ENCODE peak calls at places on chromosomes 7 and 10, in six cellular contexts. N, S, V, P, R and B are unnamed samples. For H3K9me3, the result is how much of the 10 kb centered on the place peaks cover.

GRCh38 chr10:71059059-71059818 is 153.1 kb upstream of the UNC5B start:
- DNase-seq in V (no peak), S (no peak), N (no peak), P (no peak), R (no peak), B (no peak)

GRCh38 chr7:84176716-84177115 is 17.9 kb downstream of the SEMA3A start:
- DNase-seq in R (no peak), S (no peak), P (no peak), N (no peak), V (no peak), B (no peak)

GRCh38 chr7:55878701-55879100 is 8.6 kb upstream of the ZNF713 start:
- DNase-seq in R (no peak), P (no peak), N (no peak), S (no peak), V (no peak), B (no peak)

GRCh38 chr7:155533827-155534690 is 12.3 kb downstream of the CNPY1 start:
- DNase-seq in V (peak), P (no peak), R (no peak), N (no peak), S (no peak), B (no peak)

GRCh38 chr10:76675561-76675950 is 962.1 kb downstream of the KCNMA1 start:
- DNase-seq in S (no peak), N (no peak), V (no peak), R (no peak), P (no peak), B (no peak)

GRCh38 chr10:101441539-101442455 is 87.8 kb downstream of the BTRC start:
- DNase-seq in R (no peak), P (no peak), N (no peak), S (peak), V (peak), B (no peak)

GRCh38 chr7:152338553-152338952 is 97.2 kb downstream of the KMT2C start:
- DNase-seq in V (no peak), N (no peak), P (no peak), S (no peak), R (no peak), B (no peak)

GRCh38 chr10:121325490-121326231 is 272.6 kb downstream of the FGFR2 start:
- DNase-seq in N (no peak), R (no peak), P (no peak), S (no peak), V (no peak), B (no peak)

GRCh38 chr7:5557920-5558401 is 134.3 kb upstream of the TNRC18 start:
- DNase-seq in R (peak), V (no peak), N (peak), P (peak), S (peak), B (peak)

GRCh38 chr10:54081950-54082349 is 719.1 kb downstream of the PCDH15 start:
- DNase-seq in S (no peak), P (no peak), R (no peak), N (no peak), V (no peak), B (no peak)

GRCh38 chr10:118531105-118531851 is 64.2 kb downstream of the PRLHR start:
- DNase-seq in S (no peak), P (no peak), N (no peak), R (no peak), V (no peak), B (no peak)

GRCh38 chr7:99837649-99838361 is 10.0 kb downstream of the CYP3A43 start:
- DNase-seq in N (no peak), S (no peak), V (no peak), R (no peak), P (no peak), B (no peak)

GRCh38 chr7:50092579-50093411 is at the start of gene ZPBP:
- DNase-seq in V (peak), N (no peak), R (peak), S (peak), P (peak), B (peak)

GRCh38 chr10:48745662-48746245 is 61.1 kb downstream of the WDFY4 start:
- DNase-seq in P (no peak), R (no peak), N (no peak), S (no peak), V (peak), B (peak)

GRCh38 chr7:132437730-132438129 is 138.5 kb downstream of the PLXNA4 start:
- DNase-seq in R (no peak), P (no peak), V (no peak), N (no peak), S (no peak), B (no peak)

GRCh38 chr10:58393317-58393716 is 8.1 kb downstream of the TFAM start:
- DNase-seq in N (no peak), P (no peak), R (no peak), S (no peak), V (no peak), B (no peak)

GRCh38 chr7:152866125-152866524 is 106.6 kb downstream of the ACTR3B start:
- DNase-seq in N (no peak), P (no peak), S (no peak), R (no peak), V (no peak), B (no peak)

GRCh38 chr7:126959649-126960048 is 293.1 kb downstream of the GRM8 start:
- DNase-seq in S (no peak), P (no peak), V (no peak), N (no peak), R (no peak), B (no peak)

GRCh38 chr7:129376076-129376777 is 58.0 kb upstream of the STRIP2 start:
- DNase-seq in S (no peak), N (peak), P (no peak), V (peak), R (peak), B (no peak)

GRCh38 chr7:158657189-158657746 is 47.3 kb downstream of the NCAPG2 start:
- DNase-seq in S (no peak), N (no peak), P (no peak), R (peak), V (no peak), B (no peak)

GRCh38 chr7:18345641-18346234 is 149.8 kb upstream of the HDAC9 start:
- DNase-seq in R (peak), P (no peak), N (peak), S (no peak), V (peak), B (no peak)

GRCh38 chr10:109961181-109962001 is 38.1 kb upstream of the XPNPEP1 start:
- DNase-seq in P (no peak), R (no peak), V (no peak), N (no peak), S (no peak), B (no peak)

GRCh38 chr10:68423522-68423921 is 16.4 kb upstream of the RUFY2 start:
- DNase-seq in P (no peak), N (no peak), R (no peak), V (no peak), S (no peak), B (no peak)

GRCh38 chr10:124697837-124698559 is 46.2 kb downstream of the FAM53B start:
- DNase-seq in S (no peak), R (no peak), N (no peak), P (no peak), V (no peak), B (no peak)

GRCh38 chr10:120011359-120012132 is 119.0 kb downstream of the SEC23IP start:
- DNase-seq in N (no peak), P (no peak), S (no peak), R (no peak), V (no peak), B (no peak)

DNA sequence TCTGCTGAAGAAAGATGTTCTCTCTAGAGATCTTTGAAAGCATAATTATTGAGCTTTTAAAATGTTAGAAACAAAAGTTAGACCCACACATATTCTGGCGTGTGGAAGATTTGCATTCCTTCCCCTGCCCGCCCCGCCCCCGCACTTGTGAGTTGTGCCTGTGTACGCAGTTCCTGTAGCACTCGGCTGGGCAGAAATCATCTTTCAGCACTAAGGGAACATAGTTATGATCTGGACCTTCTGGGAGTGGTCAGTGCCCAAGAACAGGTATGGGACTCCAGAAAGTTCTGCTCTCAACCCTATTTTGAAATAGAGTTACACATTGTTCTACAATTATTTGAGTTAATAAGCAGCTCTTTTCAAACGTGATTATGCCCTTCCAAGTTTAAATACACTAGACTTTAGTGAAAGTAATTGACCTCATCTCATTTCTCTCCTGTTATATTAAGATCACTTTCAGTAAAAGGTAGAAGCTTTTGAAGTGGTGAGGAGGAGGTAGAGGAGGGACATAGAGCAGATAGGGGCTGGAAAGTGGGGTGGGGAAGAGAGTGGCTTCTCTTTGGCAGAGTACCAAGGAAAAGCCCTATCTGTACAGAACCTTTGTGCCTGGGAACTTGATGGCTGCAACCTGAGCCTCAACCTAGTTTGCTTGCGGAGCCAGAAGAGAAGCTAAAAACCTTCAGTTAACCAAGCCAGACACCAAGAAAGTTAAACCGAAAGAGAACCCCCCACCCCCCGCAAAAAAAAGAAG is 5.7 kb downstream of the BLVRA start:
- DNase-seq in P (no peak), N (peak), V (peak), R (peak), S (peak), B (no peak)
- TF ChIP-seq POLR2A in P (no peak), N (no peak), V (no peak), R (no peak), S (no peak), B (no peak)

DNA sequence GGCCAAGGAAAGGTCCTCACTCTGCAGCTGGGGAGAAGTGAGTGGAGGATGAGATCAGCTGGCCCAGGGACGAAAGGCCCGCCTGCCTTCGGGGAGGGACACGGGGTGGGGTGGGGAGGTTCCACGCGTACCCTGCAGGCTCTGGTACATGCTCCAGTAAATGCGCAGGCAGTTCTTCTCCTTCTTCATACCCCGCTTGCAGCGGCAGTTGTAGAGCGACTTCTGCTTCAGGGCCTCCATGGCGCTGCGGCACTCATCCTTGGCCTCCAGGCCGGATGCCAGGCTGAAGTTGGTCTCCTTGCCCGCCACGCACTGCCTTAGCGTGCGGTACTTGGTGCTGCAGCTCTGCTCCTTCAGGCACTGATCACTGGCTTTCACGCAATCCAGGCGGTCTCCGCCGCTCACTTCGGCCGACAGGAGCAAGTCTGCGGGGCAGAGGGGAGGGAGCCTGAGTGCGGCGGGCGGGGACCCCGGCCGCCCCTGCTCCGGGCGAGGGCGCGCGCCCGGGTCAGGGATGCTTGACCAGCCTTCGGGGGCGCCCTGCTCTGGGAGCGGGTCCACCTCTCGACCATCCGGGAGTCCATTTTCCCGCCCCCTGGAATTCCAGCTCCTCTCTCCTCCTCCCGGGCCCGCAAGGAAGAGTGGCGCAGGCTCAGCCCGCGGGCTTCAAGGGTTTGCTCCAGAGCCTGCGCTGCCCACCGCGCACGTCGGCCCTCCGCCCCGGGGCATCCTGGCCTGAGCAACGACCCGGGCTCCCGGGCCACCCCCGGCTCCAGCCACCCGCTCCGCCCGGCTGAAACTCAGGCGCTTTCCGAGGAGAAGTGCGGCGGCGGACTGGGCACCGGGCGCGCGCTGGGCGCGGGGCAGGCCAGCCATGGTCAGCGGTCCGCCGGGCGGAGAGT is 2.1 kb downstream of the GFRA1 start:
- DNase-seq in P (no peak), S (no peak), N (no peak), V (no peak), R (peak), B (peak)
- H3K4me3 ChIP-seq in P (peak), S (peak), N (peak), V (no peak), R (no peak), B (peak)

GRCh38 chr7:139582130-139582650 is 58.7 kb downstream of the CLEC2L start:
- DNase-seq in R (no peak), V (no peak), S (no peak), P (no peak), N (peak), B (no peak)
- H3K9me3 ChIP-seq in R (under half), V (under half), S (under half), P (under half), N (under half), B (under half)

GRCh38 chr10:73095479-73096021 is 1.1 kb downstream of the P4HA1 start:
- DNase-seq in N (peak), P (no peak), V (peak), R (peak), S (peak), B (no peak)
- TF ChIP-seq POLR2A in N (no peak), P (no peak), V (no peak), R (no peak), S (no peak), B (no peak)

DNA sequence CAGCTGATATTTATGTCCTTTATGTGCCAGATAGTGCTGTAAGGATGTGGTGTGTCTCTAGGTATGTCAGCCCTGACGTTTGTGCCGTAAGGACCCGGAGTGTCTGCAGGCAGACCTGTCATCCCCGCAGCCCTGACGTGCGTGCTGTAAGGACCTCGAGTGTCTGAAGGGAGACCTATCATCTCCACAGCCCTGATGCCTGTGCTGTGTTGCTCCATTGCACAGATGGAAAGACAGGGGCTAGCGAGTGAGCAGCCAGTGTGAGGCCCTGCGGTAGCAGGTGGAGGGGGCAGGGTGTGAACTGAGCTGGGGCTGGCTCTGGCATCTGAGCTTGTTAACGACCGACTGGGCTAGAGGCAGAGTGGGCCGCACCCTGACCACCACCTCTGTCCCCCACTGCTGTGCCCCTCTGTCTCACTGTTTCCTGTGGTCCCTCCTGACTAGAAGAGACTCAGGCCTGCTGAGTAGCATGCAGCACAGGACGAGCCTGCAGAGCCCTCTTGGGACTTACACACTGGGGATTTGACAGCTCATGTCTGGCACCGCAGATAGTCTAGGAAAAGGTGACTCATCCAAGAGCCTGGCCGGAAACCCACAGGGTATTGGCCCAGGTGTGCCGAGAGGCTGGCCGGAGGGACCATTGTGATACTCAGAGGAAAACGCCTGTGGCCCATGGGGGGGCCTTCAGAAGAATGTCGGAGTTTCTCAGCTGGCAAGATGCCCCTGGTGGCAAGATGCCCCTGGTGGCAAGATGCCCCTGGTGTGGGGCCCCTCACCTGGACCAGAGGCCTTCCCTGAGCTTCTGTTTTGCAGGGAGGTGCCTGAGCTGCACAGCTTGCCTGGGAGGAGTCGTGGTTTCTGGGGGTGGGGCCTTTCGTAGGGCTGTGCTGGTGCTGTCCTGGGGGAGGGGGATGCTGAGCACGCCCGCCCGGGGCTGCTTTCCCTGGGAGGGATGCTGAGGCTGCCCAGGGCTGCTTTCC is 34.3 kb downstream of the INPP5A start:
- DNase-seq in P (peak), V (peak), R (peak), N (peak), S (no peak), B (peak)
- H3K4me3 ChIP-seq in P (no peak), V (no peak), R (no peak), N (no peak), S (no peak), B (no peak)

GRCh38 chr7:125061-125471 is 67.3 kb upstream of the FAM20C start:
- DNase-seq in S (no peak), P (no peak), R (no peak), V (no peak), N (no peak), B (no peak)
- H3K9me3 ChIP-seq in S (under half), P (under half), R (under half), V (under half), N (under half), B (under half)

DNA sequence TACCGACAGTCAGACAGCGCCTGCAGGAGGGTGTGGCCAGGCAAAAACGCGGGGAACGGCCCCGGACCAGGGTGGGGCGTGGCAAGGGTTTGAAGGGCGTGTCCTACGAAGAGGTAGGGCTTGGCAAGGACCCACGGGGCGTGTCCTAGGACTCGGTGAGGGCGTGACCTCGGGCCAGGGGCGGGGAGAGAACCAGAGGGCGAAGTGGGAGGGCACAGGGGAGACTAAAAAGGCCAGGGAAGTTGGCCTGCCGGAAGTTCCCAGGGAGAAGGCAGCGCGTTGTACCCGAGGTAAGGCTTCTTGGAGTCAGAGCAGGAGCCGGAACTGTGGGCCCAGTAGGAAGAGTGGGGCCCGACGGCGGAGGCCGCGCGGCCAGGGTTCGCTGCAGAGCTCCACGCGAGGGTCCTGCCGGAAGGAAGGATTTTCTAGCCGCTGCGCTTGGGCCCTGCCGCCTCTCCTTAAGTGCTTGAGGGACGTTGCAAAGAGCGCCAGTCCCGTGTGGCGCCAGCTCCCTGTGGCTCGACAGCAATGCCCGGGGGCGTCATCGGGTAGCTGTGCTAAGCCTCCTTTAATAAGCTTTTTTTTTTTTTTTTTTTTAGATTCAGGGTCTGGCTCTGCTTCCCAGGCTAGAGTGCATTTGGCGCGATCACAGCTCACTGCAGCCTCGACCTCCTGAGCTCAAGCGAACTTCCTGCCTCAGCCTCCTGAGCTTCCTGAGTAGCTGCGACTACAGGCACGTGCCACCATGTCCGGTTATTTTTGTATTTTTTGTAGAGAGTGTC is at the start of gene PTER:
- DNase-seq in P (peak), S (peak), V (peak), R (peak), N (peak), B (peak)
- TF ChIP-seq POLR2A in P (peak), S (peak), V (peak), R (peak), N (no peak), B (peak)

GRCh38 chr10:14837003-14837755 is 658 bp downstream of the CDNF start:
- DNase-seq in P (no peak), R (no peak), S (no peak), N (no peak), V (no peak), B (no peak)
- H3K4me3 ChIP-seq in P (peak), R (peak), S (peak), N (peak), V (peak), B (peak)